ENCODE peak calls at places on chromosomes 11 and 22, in six cellular contexts. U is BJ, D is bronchial epithelial cell, V is mucosa of descending colon, O is gastrocnemius medialis, R is neuronal stem cell. X is an unnamed sample. For H3K36me3, the result is how much of the 10 kb centered on the place peaks cover.

GRCh38 chr22:38443675-38444521 is 11.1 kb downstream of the KCNJ4 start:
- DNase-seq in U (no peak), D (no peak), V (no peak), O (no peak), R (no peak), X (no peak)

GRCh38 chr22:40720538-40721256 is 41.4 kb downstream of the MCHR1 start:
- DNase-seq in U (no peak), D (no peak), V (no peak), O (no peak), R (no peak), X (no peak)

GRCh38 chr11:46673713-46674462 is 26.5 kb downstream of the ARHGAP1 start:
- DNase-seq in U (no peak), D (no peak), V (no peak), O (no peak), R (no peak), X (no peak)

GRCh38 chr11:75429902-75430691 is 2.9 kb downstream of the KLHL35 start:
- DNase-seq in U (no peak), D (peak), V (peak), O (peak), R (no peak), X (peak)

GRCh38 chr11:67419330-67420049 is 4.0 kb downstream of the CARNS1 start:
- DNase-seq in U (no peak), D (no peak), V (no peak), O (no peak), R (no peak), X (no peak)

GRCh38 chr11:10975287-10975721 is 117.5 kb upstream of the ZBED5 start:
- DNase-seq in U (no peak), D (peak), V (no peak), O (no peak), R (no peak), X (no peak)

GRCh38 chr11:6705905-6706535 is 22.9 kb upstream of the MRPL17 start:
- DNase-seq in U (no peak), D (peak), V (peak), O (peak), R (peak), X (no peak)

GRCh38 chr11:123567466-123567865 is 87.0 kb downstream of the SCN3B start:
- DNase-seq in U (no peak), D (no peak), V (no peak), O (no peak), R (no peak), X (no peak)

GRCh38 chr22:45867118-45867905 is 109.7 kb downstream of the WNT7B start:
- DNase-seq in U (no peak), D (no peak), V (no peak), O (no peak), R (no peak), X (no peak)

GRCh38 chr22:34045311-34045710 is 125.0 kb upstream of the LARGE1 start:
- DNase-seq in U (no peak), D (no peak), V (no peak), O (no peak), R (no peak), X (no peak)

DNA sequence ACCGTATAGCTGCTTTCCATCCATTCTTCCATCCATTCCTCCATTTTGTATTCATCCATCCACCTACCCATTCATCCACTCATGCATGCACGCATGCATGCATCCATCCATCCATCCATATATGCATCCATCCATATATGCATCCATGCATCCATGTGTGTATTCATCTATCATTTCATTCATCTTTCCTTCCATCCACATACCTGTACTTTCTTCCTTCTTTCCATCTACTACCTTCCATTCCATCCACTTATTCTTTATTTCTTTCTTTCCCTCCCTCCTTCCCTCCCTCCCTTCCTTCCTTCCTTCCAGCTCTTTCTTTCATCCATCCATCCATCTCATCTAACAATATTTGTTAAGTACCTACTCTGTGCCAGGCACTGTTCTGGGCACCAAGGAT is 19.9 kb downstream of the KIAA1671 start:
- DNase-seq in U (no peak), D (no peak), V (no peak), O (no peak), R (no peak), X (no peak)
- H3K36me3 ChIP-seq in U (under half), D (under half), V (under half), O (under half), R (under half), X (under half)

GRCh38 chr11:2552202-2552601 is 107.4 kb downstream of the KCNQ1 start:
- DNase-seq in U (no peak), D (no peak), V (no peak), O (no peak), R (no peak), X (no peak)

GRCh38 chr11:2554338-2555240 is 109.8 kb downstream of the KCNQ1 start:
- DNase-seq in U (no peak), D (peak), V (no peak), O (no peak), R (no peak), X (no peak)

GRCh38 chr11:2553886-2554285 is 109.1 kb downstream of the KCNQ1 start:
- DNase-seq in U (no peak), D (no peak), V (no peak), O (no peak), R (no peak), X (no peak)

GRCh38 chr11:2551131-2551530 is 106.3 kb downstream of the KCNQ1 start:
- DNase-seq in U (no peak), D (no peak), V (no peak), O (no peak), R (no peak), X (no peak)

DNA sequence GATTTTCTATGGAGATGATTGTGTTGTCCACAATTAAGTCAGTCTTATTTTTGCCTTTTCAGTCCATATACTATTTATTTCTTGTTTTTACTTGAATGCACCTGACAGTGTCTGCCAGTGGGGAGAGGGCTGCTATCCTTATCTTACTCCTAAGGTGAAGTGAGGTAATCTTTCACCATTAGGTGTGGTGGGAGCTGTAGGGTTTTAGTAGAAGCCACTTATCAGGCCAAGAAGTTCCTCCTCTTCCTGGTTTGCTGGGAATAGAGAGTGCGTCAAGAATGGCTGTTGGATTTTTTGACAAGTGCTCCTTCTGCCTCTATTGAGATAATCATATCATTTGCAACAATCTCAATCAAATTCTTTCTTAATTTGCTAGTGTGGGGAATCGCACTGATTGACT is 108.4 kb downstream of the KCNQ1 start:
- DNase-seq in U (no peak), D (no peak), V (no peak), O (no peak), R (no peak), X (no peak)
- H3K4me3 ChIP-seq in U (no peak), D (no peak), V (no peak), O (no peak), R (no peak), X (no peak)

GRCh38 chr11:95805869-95806268 is 15.6 kb downstream of the CEP57 start:
- DNase-seq in U (no peak), D (no peak), V (no peak), O (no peak), R (no peak), X (no peak)
- H3K36me3 ChIP-seq in U (under half), D (under half), V (under half), O (under half), R (half or more), X (under half)

GRCh38 chr11:44866301-44866700 is 84.4 kb downstream of the TP53I11 start:
- DNase-seq in U (no peak), D (no peak), V (no peak), O (no peak), R (no peak), X (no peak)

GRCh38 chr11:44868455-44869421 is 81.9 kb downstream of the TP53I11 start:
- DNase-seq in U (no peak), D (no peak), V (no peak), O (no peak), R (no peak), X (no peak)

GRCh38 chr11:44868021-44868420 is 82.7 kb downstream of the TP53I11 start:
- DNase-seq in U (no peak), D (no peak), V (no peak), O (no peak), R (no peak), X (no peak)

GRCh38 chr11:44863231-44863630 is 87.5 kb downstream of the TP53I11 start:
- DNase-seq in U (no peak), D (no peak), V (no peak), O (no peak), R (peak), X (no peak)

DNA sequence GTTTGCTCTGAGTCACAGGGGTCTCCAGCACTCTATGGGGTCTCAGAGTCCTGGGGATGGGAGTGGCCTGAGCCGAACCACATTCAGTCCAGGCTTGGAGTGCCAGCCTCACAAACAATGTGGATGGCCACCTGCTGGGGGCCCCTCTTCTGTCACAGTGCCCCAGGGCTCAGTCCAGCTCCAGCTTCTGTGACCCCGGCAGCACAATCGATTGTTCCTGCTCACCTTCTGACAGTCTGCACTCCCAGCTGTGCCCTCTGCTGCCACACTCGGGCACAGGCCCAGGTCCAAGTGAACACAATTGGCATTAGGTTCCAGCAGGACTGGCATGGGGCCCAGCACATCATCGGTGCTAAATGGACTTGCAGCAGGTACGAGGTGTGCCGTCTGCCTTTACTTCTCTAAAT is 84.8 kb downstream of the TP53I11 start:
- DNase-seq in U (no peak), D (no peak), V (no peak), O (no peak), R (no peak), X (no peak)
- H3K4me3 ChIP-seq in U (no peak), D (no peak), V (no peak), O (no peak), R (no peak), X (no peak)